ENCODE peak calls at places on chromosome 22, in six cellular contexts. One of them, this sample, is unnamed.

GRCh38 chr22:38327805-38328204 is 10.6 kb upstream of the CSNK1E start:
- DNase-seq in HAP-1: no peak
- DNase-seq in NCI-H510A treated with DMSO at 0.1 percent for 48 hours: no peak
- DNase-seq in EL: peak; percentile 87
- DNase-seq in H1: no peak
- DNase-seq in M059J: peak; percentile 89
- DNase-seq in this sample: no peak

GRCh38 chr22:45469573-45470383 is 32.9 kb upstream of the FBLN1 start:
- DNase-seq in HAP-1: peak; percentile 59
- DNase-seq in NCI-H510A treated with DMSO at 0.1 percent for 48 hours: no peak
- DNase-seq in H1: no peak
- DNase-seq in M059J: peak; percentile 32
- DNase-seq in EL: peak; percentile 47
- DNase-seq in this sample: no peak

GRCh38 chr22:49838771-49839717 is 11.4 kb upstream of the BRD1 start:
- DNase-seq in HAP-1: peak; percentile 36
- DNase-seq in NCI-H510A treated with DMSO at 0.1 percent for 48 hours: no peak
- DNase-seq in EL: no peak
- DNase-seq in H1: peak; percentile 17
- DNase-seq in M059J: peak; percentile 29
- DNase-seq in this sample: no peak

GRCh38 chr22:31490496-31490925 is 869 bp upstream of the EIF4ENIF1 start:
- DNase-seq in H1: no peak
- DNase-seq in HAP-1: peak; percentile 27
- DNase-seq in M059J: peak; percentile 67
- DNase-seq in EL: peak; percentile 80
- DNase-seq in NCI-H510A treated with DMSO at 0.1 percent for 48 hours: peak; percentile 39
- DNase-seq in this sample: no peak

GRCh38 chr22:47377926-47378560 is 615.6 kb downstream of the TBC1D22A start:
- DNase-seq in M059J: no peak
- DNase-seq in NCI-H510A treated with DMSO at 0.1 percent for 48 hours: no peak
- DNase-seq in HAP-1: no peak
- DNase-seq in EL: no peak
- DNase-seq in H1: no peak
- DNase-seq in this sample: no peak

GRCh38 chr22:23079814-23080521 is 9.6 kb downstream of the GNAZ start:
- DNase-seq in HAP-1: no peak
- DNase-seq in H1: no peak
- DNase-seq in NCI-H510A treated with DMSO at 0.1 percent for 48 hours: no peak
- DNase-seq in M059J: no peak
- DNase-seq in EL: no peak
- DNase-seq in this sample: no peak

GRCh38 chr22:35835998-35836691 is 118.5 kb downstream of the APOL5 start:
- DNase-seq in M059J: peak; percentile 88
- DNase-seq in NCI-H510A treated with DMSO at 0.1 percent for 48 hours: peak; percentile 65
- DNase-seq in HAP-1: peak; percentile 79
- DNase-seq in EL: peak; percentile 92
- DNase-seq in H1: no peak
- DNase-seq in this sample: no peak

GRCh38 chr22:37019309-37020191 is at the start of the genes MPST and TST:
- DNase-seq in EL: peak; percentile 68
- DNase-seq in H1: no peak
- DNase-seq in NCI-H510A treated with DMSO at 0.1 percent for 48 hours: peak; percentile 48
- DNase-seq in M059J: peak; percentile 55
- DNase-seq in HAP-1: peak; percentile 70
- DNase-seq in this sample: peak; percentile 91

GRCh38 chr22:35352214-35353111 is 28.4 kb upstream of the HMOX1 start:
- DNase-seq in EL: no peak
- DNase-seq in H1: no peak
- DNase-seq in M059J: peak; percentile 25
- DNase-seq in HAP-1: peak; percentile 32
- DNase-seq in NCI-H510A treated with DMSO at 0.1 percent for 48 hours: peak; percentile 8
- DNase-seq in this sample: no peak

GRCh38 chr22:35837328-35837727 is 119.7 kb downstream of the APOL5 start:
- DNase-seq in NCI-H510A treated with DMSO at 0.1 percent for 48 hours: no peak
- DNase-seq in EL: peak; percentile 11
- DNase-seq in M059J: no peak
- DNase-seq in HAP-1: no peak
- DNase-seq in H1: no peak
- DNase-seq in this sample: no peak

GRCh38 chr22:33328789-33329296 is 270.7 kb upstream of the SYN3 start:
- DNase-seq in H1: no peak
- DNase-seq in HAP-1: no peak
- DNase-seq in M059J: peak; percentile 59
- DNase-seq in NCI-H510A treated with DMSO at 0.1 percent for 48 hours: no peak
- DNase-seq in EL: peak; percentile 12
- DNase-seq in this sample: no peak

GRCh38 chr22:39463931-39464390 is 7.1 kb downstream of the MGAT3 start:
- DNase-seq in HAP-1: no peak
- DNase-seq in NCI-H510A treated with DMSO at 0.1 percent for 48 hours: no peak
- DNase-seq in M059J: peak; percentile 20
- DNase-seq in H1: no peak
- DNase-seq in EL: peak; percentile 16
- DNase-seq in this sample: no peak

GRCh38 chr22:42719656-42720262 is 911 bp downstream of the A4GALT start:
- DNase-seq in M059J: no peak
- DNase-seq in H1: no peak
- DNase-seq in HAP-1: no peak
- DNase-seq in NCI-H510A treated with DMSO at 0.1 percent for 48 hours: no peak
- DNase-seq in EL: no peak
- DNase-seq in this sample: no peak

GRCh38 chr22:45083659-45084305 is 74.0 kb upstream of the PHF21B start:
- DNase-seq in M059J: peak; percentile 80
- DNase-seq in H1: no peak
- DNase-seq in NCI-H510A treated with DMSO at 0.1 percent for 48 hours: no peak
- DNase-seq in HAP-1: no peak
- DNase-seq in EL: peak; percentile 61
- DNase-seq in this sample: no peak

GRCh38 chr22:26529345-26529744 is 17.1 kb upstream of the TFIP11 start:
- DNase-seq in HAP-1: no peak
- DNase-seq in M059J: no peak
- DNase-seq in H1: no peak
- DNase-seq in EL: peak; percentile 22
- DNase-seq in NCI-H510A treated with DMSO at 0.1 percent for 48 hours: no peak
- DNase-seq in this sample: no peak

GRCh38 chr22:49446145-49446758 is 381.4 kb downstream of the BRD1 start:
- DNase-seq in H1: no peak
- DNase-seq in M059J: no peak
- DNase-seq in EL: no peak
- DNase-seq in HAP-1: no peak
- DNase-seq in NCI-H510A treated with DMSO at 0.1 percent for 48 hours: no peak
- DNase-seq in this sample: no peak

GRCh38 chr22:48568736-48569330 is 1258.8 kb downstream of the BRD1 start:
- DNase-seq in HAP-1: no peak
- DNase-seq in NCI-H510A treated with DMSO at 0.1 percent for 48 hours: no peak
- DNase-seq in EL: no peak
- DNase-seq in M059J: no peak
- DNase-seq in H1: no peak
- DNase-seq in this sample: no peak

GRCh38 chr22:24159650-24160049 is 21.6 kb upstream of the SUSD2 start:
- DNase-seq in M059J: no peak
- DNase-seq in H1: no peak
- DNase-seq in NCI-H510A treated with DMSO at 0.1 percent for 48 hours: no peak
- DNase-seq in EL: peak; percentile 8
- DNase-seq in HAP-1: no peak
- DNase-seq in this sample: no peak

GRCh38 chr22:23527971-23528740 is 51.9 kb downstream of the IGLL1 start:
- DNase-seq in HAP-1: no peak
- DNase-seq in NCI-H510A treated with DMSO at 0.1 percent for 48 hours: no peak
- DNase-seq in H1: no peak
- DNase-seq in EL: no peak
- DNase-seq in M059J: no peak
- DNase-seq in this sample: no peak

GRCh38 chr22:45231293-45231692 is 9.4 kb downstream of the KIAA0930 start:
- DNase-seq in HAP-1: no peak
- DNase-seq in M059J: no peak
- DNase-seq in NCI-H510A treated with DMSO at 0.1 percent for 48 hours: no peak
- DNase-seq in EL: no peak
- DNase-seq in H1: no peak
- DNase-seq in this sample: no peak

GRCh38 chr22:49938565-49939136 is 20.2 kb downstream of the CRELD2 start:
- DNase-seq in H1: no peak
- DNase-seq in EL: no peak
- DNase-seq in HAP-1: no peak
- DNase-seq in NCI-H510A treated with DMSO at 0.1 percent for 48 hours: no peak
- DNase-seq in M059J: no peak
- DNase-seq in this sample: no peak

GRCh38 chr22:49297871-49298721 is 529.6 kb downstream of the BRD1 start:
- DNase-seq in EL: no peak
- DNase-seq in NCI-H510A treated with DMSO at 0.1 percent for 48 hours: no peak
- DNase-seq in HAP-1: no peak
- DNase-seq in M059J: no peak
- DNase-seq in H1: no peak
- DNase-seq in this sample: peak; percentile 64

GRCh38 chr22:17884951-17885350 is 110.7 kb upstream of the BID start:
- DNase-seq in M059J: no peak
- DNase-seq in H1: no peak
- DNase-seq in HAP-1: no peak
- DNase-seq in NCI-H510A treated with DMSO at 0.1 percent for 48 hours: no peak
- DNase-seq in EL: no peak
- DNase-seq in this sample: no peak

GRCh38 chr22:45516923-45517675 is 14.4 kb downstream of the FBLN1 start:
- DNase-seq in H1: no peak
- DNase-seq in HAP-1: no peak
- DNase-seq in EL: peak; percentile 63
- DNase-seq in M059J: peak; percentile 84
- DNase-seq in NCI-H510A treated with DMSO at 0.1 percent for 48 hours: no peak
- DNase-seq in this sample: no peak

GRCh38 chr22:31739795-31740201 is 10.1 kb downstream of the PRR14L start:
- DNase-seq in HAP-1: no peak
- DNase-seq in M059J: no peak
- DNase-seq in EL: no peak
- DNase-seq in NCI-H510A treated with DMSO at 0.1 percent for 48 hours: no peak
- DNase-seq in H1: no peak
- DNase-seq in this sample: no peak

GRCh38 chr22:39207141-39208012 is 37.4 kb downstream of the PDGFB start:
- DNase-seq in NCI-H510A treated with DMSO at 0.1 percent for 48 hours: peak; percentile 34
- DNase-seq in EL: peak; percentile 45
- DNase-seq in H1: no peak
- DNase-seq in M059J: peak; percentile 37
- DNase-seq in HAP-1: no peak
- DNase-seq in this sample: no peak

GRCh38 chr22:48972979-48973693 is 854.5 kb downstream of the BRD1 start:
- DNase-seq in EL: no peak
- DNase-seq in HAP-1: no peak
- DNase-seq in M059J: no peak
- DNase-seq in H1: no peak
- DNase-seq in NCI-H510A treated with DMSO at 0.1 percent for 48 hours: no peak
- DNase-seq in this sample: peak; percentile 63

GRCh38 chr22:45722006-45722405 is 50.4 kb downstream of the ATXN10 start:
- DNase-seq in NCI-H510A treated with DMSO at 0.1 percent for 48 hours: no peak
- DNase-seq in M059J: no peak
- DNase-seq in HAP-1: no peak
- DNase-seq in EL: no peak
- DNase-seq in H1: no peak
- DNase-seq in this sample: no peak

GRCh38 chr22:44026630-44027511 is 2.8 kb downstream of the PARVB start:
- DNase-seq in HAP-1: peak; percentile 66
- DNase-seq in NCI-H510A treated with DMSO at 0.1 percent for 48 hours: no peak
- DNase-seq in EL: peak; percentile 58
- DNase-seq in H1: no peak
- DNase-seq in M059J: peak; percentile 7
- DNase-seq in this sample: no peak